ENCODE peak calls at places on chromosomes 5 and 9, in six cellular contexts. Q, Y, K, N, I and Z are unnamed samples.

GRCh38 chr9:130897848-130898551 is 1.4 kb upstream of the QRFP start:
- DNase-seq in Q (no peak), Y (no peak), K (no peak), N (no peak), I (no peak), Z (no peak)

GRCh38 chr5:154860123-154860522 is 1.7 kb downstream of the CNOT8 start:
- DNase-seq in Q (no peak), Y (no peak), K (no peak), N (no peak), I (no peak), Z (peak)

GRCh38 chr9:71819115-71819739 is 50.9 kb upstream of the CEMIP2 start:
- DNase-seq in Q (peak), Y (no peak), K (peak), N (peak), I (no peak), Z (no peak)

GRCh38 chr9:113899205-113899604 is 23.1 kb downstream of the ZNF618 start:
- DNase-seq in Q (no peak), Y (no peak), K (no peak), N (no peak), I (no peak), Z (no peak)

GRCh38 chr5:141412853-141413539 is at the start of gene PCDHGA10:
- DNase-seq in Q (peak), Y (no peak), K (peak), N (peak), I (no peak), Z (peak)

GRCh38 chr5:163963881-163964280 is 458.5 kb downstream of the MAT2B start:
- DNase-seq in Q (no peak), Y (no peak), K (no peak), N (no peak), I (no peak), Z (no peak)

GRCh38 chr9:110875275-110875674 is 163.0 kb downstream of the LPAR1 start:
- DNase-seq in Q (peak), Y (no peak), K (peak), N (no peak), I (no peak), Z (peak)

GRCh38 chr9:73683862-73684591 is 532.4 kb downstream of the ANXA1 start:
- DNase-seq in Q (peak), Y (no peak), K (peak), N (no peak), I (no peak), Z (peak)

GRCh38 chr5:39076757-39077475 is 2.7 kb upstream of the RICTOR start:
- DNase-seq in Q (no peak), Y (no peak), K (peak), N (no peak), I (no peak), Z (no peak)

GRCh38 chr5:139022528-139022927 is 147.4 kb upstream of the LRRTM2 start:
- DNase-seq in Q (no peak), Y (no peak), K (no peak), N (no peak), I (no peak), Z (peak)

GRCh38 chr5:312845-313244 is 8.7 kb upstream of the AHRR start:
- DNase-seq in Q (no peak), Y (no peak), K (no peak), N (no peak), I (no peak), Z (no peak)

GRCh38 chr5:7850533-7851239 is at the start of gene CFAP90:
- DNase-seq in Q (peak), Y (peak), K (no peak), N (no peak), I (no peak), Z (peak)

GRCh38 chr5:59264641-59265245 is 628.8 kb downstream of the PDE4D start:
- DNase-seq in Q (no peak), Y (no peak), K (no peak), N (no peak), I (no peak), Z (peak)